ENCODE peak calls at places on chromosomes 2 and 18, in nine cellular contexts. M, U, Z, E, L, C, T, N and K are unnamed samples.

GRCh38 chr18:77308216-77308615 is 58.6 kb downstream of the GALR1 start:
- DNase-seq in T (no peak), Z (no peak), E (no peak), L (no peak), U (no peak), M (no peak), N (no peak), C (no peak), K (no peak)

GRCh38 chr2:213214209-213214608 is 62.8 kb upstream of the IKZF2 start:
- DNase-seq in E (no peak), U (no peak), T (no peak), N (no peak), L (no peak), M (no peak), C (no peak), Z (no peak), K (no peak)

GRCh38 chr18:7982216-7982615 is 415.1 kb downstream of the PTPRM start:
- DNase-seq in U (no peak), M (no peak), L (no peak), N (no peak), T (no peak), Z (no peak), C (no peak), E (no peak), K (no peak)

GRCh38 chr2:172972005-172972619 is 103.5 kb upstream of the MAP3K20 start:
- DNase-seq in Z (peak; percentile 3), U (peak; percentile 47), C (peak; percentile 72), N (peak; percentile 76), E (no peak), M (no peak), L (peak; percentile 39), T (peak; percentile 67), K (peak; percentile 60)

GRCh38 chr2:143885461-143885860 is 634.5 kb downstream of the ZEB2 start:
- DNase-seq in M (no peak), C (no peak), N (no peak), T (no peak), L (peak; percentile 88), E (no peak), U (peak; percentile 6), Z (no peak), K (no peak)

GRCh38 chr2:55119711-55120487 is 69.6 kb upstream of the RTN4 start:
- DNase-seq in U (no peak), T (no peak), E (no peak), L (no peak), C (no peak), N (no peak), M (no peak), Z (no peak), K (peak; percentile 76)

GRCh38 chr2:149901231-149901859 is 313.8 kb upstream of the MMADHC start:
- DNase-seq in T (no peak), N (no peak), M (no peak), E (no peak), L (no peak), C (no peak), Z (no peak), U (no peak), K (peak; percentile 60)

GRCh38 chr2:42072349-42073118 is 24.7 kb downstream of the PKDCC start:
- DNase-seq in U (no peak), L (no peak), M (no peak), E (no peak), Z (peak; percentile 28), N (peak; percentile 66), T (no peak), C (peak; percentile 61), K (no peak)

GRCh38 chr2:182248362-182248761 is 178.5 kb downstream of the PDE1A start:
- DNase-seq in L (no peak), E (no peak), U (no peak), M (no peak), Z (no peak), N (no peak), C (no peak), T (no peak), K (no peak)

GRCh38 chr18:63758616-63759015 is 16.6 kb upstream of the SERPINB7 start:
- DNase-seq in L (peak; percentile 74), M (no peak), N (no peak), Z (peak; percentile 44), T (no peak), C (peak; percentile 81), U (peak; percentile 11), E (no peak), K (no peak)

GRCh38 chr2:66236067-66236705 is 198.7 kb upstream of the MEIS1 start:
- DNase-seq in U (no peak), L (peak; percentile 9), M (no peak), N (no peak), T (no peak), E (no peak), Z (no peak), C (no peak), K (no peak)

GRCh38 chr2:15766911-15767597 is 173.3 kb upstream of the MYCN start:
- DNase-seq in M (no peak), L (no peak), Z (no peak), E (no peak), T (no peak), N (no peak), C (no peak), U (no peak), K (no peak)

GRCh38 chr2:45946023-45946422 is 294.5 kb downstream of the PRKCE start:
- DNase-seq in E (no peak), U (peak; percentile 87), L (peak; percentile 96), T (no peak), Z (no peak), C (peak; percentile 68), M (no peak), N (no peak), K (peak; percentile 82)

GRCh38 chr2:233267516-233268245 is 16.2 kb downstream of the ATG16L1 start:
- DNase-seq in E (peak; percentile 61), L (no peak), C (no peak), N (no peak), T (peak; percentile 41), Z (no peak), M (peak; percentile 78), U (no peak), K (no peak)

GRCh38 chr18:77114564-77115391 is 17.8 kb downstream of the MBP start:
- DNase-seq in L (peak; percentile 97), T (peak; percentile 67), M (peak; percentile 48), Z (no peak), N (no peak), E (no peak), C (peak; percentile 98), U (peak; percentile 98), K (peak; percentile 90)